ENCODE peak calls at places on chromosomes 13 and 19, in seven cellular contexts. D is GM23248, R is tibial artery, X is GM23338, B is endodermal cell, E is aorta, F is stomach. N is an unnamed sample. For H3K27me3, the result is how much of the 10 kb centered on the place peaks cover.

GRCh38 chr19:44823373-44823698 is 14.4 kb downstream of the BCAM start:
- DNase-seq in F (no peak), B (no peak), D (no peak), X (no peak), E (no peak), R (no peak), N (no peak)

GRCh38 chr13:110628477-110628793 is 13.1 kb downstream of the NAXD start:
- DNase-seq in E (no peak), R (no peak), B (peak), X (no peak), D (no peak), F (no peak), N (no peak)

GRCh38 chr19:49988433-49988832 is 27.5 kb upstream of the SIGLEC11 start:
- DNase-seq in B (no peak), R (no peak), X (no peak), D (peak), E (no peak), F (no peak), N (no peak)

GRCh38 chr19:48102870-48103751 is 7.5 kb downstream of the PLA2G4C start:
- DNase-seq in E (peak), R (no peak), X (peak), F (no peak), B (peak), D (peak), N (peak)

GRCh38 chr19:18719541-18719940 is 36.1 kb downstream of the CRTC1 start:
- DNase-seq in X (no peak), R (no peak), D (no peak), E (no peak), F (no peak), B (no peak), N (peak)

GRCh38 chr19:13693933-13694332 is 70.4 kb upstream of the MRI1 start:
- DNase-seq in D (no peak), F (no peak), B (no peak), E (no peak), X (peak), R (no peak), N (no peak)

GRCh38 chr13:32751340-32751739 is 165.1 kb downstream of the PDS5B start:
- DNase-seq in D (no peak), X (no peak), F (no peak), E (no peak), B (no peak), R (no peak), N (no peak)

GRCh38 chr19:37987356-37988332 is 80.6 kb downstream of the SIPA1L3 start:
- DNase-seq in F (no peak), R (no peak), B (peak), E (no peak), D (no peak), X (peak), N (no peak)

GRCh38 chr13:106177146-106177545 is 358.3 kb downstream of the EFNB2 start:
- DNase-seq in R (no peak), X (no peak), B (no peak), F (no peak), E (no peak), D (no peak), N (no peak)

GRCh38 chr19:7426986-7427385 is 61.8 kb downstream of the PEX11G start:
- DNase-seq in R (no peak), E (no peak), F (no peak), D (no peak), B (no peak), X (no peak), N (no peak)

GRCh38 chr19:34382471-34382870 is 17.5 kb downstream of the GPI start:
- DNase-seq in F (no peak), B (no peak), R (no peak), D (no peak), X (no peak), E (no peak), N (no peak)

GRCh38 chr19:31641591-31641990 is 292.4 kb upstream of the TSHZ3 start:
- DNase-seq in X (no peak), R (no peak), E (no peak), D (no peak), F (no peak), B (no peak), N (peak)

GRCh38 chr19:55902080-55902751 is 29.9 kb downstream of the NLRP13 start:
- DNase-seq in D (no peak), F (no peak), X (no peak), B (no peak), E (no peak), R (no peak), N (no peak)

GRCh38 chr13:49714757-49715156 is 23.5 kb upstream of the EBPL start:
- DNase-seq in D (peak), X (no peak), B (no peak), E (no peak), F (no peak), R (no peak), N (no peak)

GRCh38 chr13:31044658-31045620 is 112.5 kb downstream of the TEX26 start:
- DNase-seq in B (peak), F (no peak), D (no peak), E (no peak), X (no peak), R (no peak), N (peak)

GRCh38 chr13:41995946-41996345 is 35.0 kb upstream of the VWA8 start:
- DNase-seq in R (no peak), F (no peak), B (no peak), D (peak), X (no peak), E (no peak), N (no peak)

GRCh38 chr13:84497613-84498012 is 615.3 kb upstream of the SLITRK1 start:
- DNase-seq in X (no peak), E (no peak), B (no peak), F (no peak), D (no peak), R (no peak), N (peak)

GRCh38 chr13:84500016-84500415 is 617.7 kb upstream of the SLITRK1 start:
- DNase-seq in D (no peak), E (no peak), F (no peak), R (no peak), B (no peak), X (no peak), N (no peak)
- H3K4me3 ChIP-seq in D (no peak), E (no peak), F (no peak), R (no peak), B (no peak), X (no peak), N (no peak)

DNA sequence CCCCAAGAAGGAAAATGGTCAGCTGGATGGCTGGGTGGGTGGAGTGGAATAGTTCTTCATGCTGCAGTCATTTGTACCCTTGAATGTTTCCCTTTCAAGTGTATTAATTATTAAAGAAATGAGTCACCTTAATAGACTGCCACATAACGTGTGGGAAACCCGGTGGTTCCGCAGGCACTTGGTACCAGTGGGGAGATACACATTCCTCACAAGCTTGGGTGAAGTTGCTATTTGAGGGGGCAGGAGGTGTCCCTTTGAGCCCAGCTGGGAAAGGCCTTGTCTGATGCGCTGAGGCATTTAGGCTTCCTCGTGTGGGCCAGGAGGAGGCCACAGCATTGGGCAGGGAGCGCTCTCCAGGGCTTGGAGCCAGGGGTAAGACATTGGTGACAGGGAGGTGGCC is 57.7 kb downstream of the ATP8A2 start:
- DNase-seq in E (no peak), F (no peak), D (no peak), R (no peak), B (no peak), X (no peak), N (no peak)
- H3K27ac ChIP-seq in E (no peak), F (no peak), D (no peak), R (no peak), B (no peak), X (no peak), N (no peak)

GRCh38 chr19:4957981-4958380 is 10.9 kb upstream of the KDM4B start:
- DNase-seq in E (no peak), B (no peak), D (no peak), R (no peak), F (no peak), X (no peak), N (no peak)

GRCh38 chr19:4955274-4955673 is 13.6 kb upstream of the KDM4B start:
- DNase-seq in R (no peak), E (no peak), B (no peak), F (no peak), X (no peak), D (no peak), N (no peak)

GRCh38 chr19:4951671-4952070 is 17.2 kb upstream of the KDM4B start:
- DNase-seq in R (no peak), D (no peak), X (no peak), F (no peak), E (no peak), B (no peak), N (no peak)

GRCh38 chr19:4952945-4953344 is 16.0 kb upstream of the KDM4B start:
- DNase-seq in R (no peak), X (no peak), F (no peak), B (no peak), E (no peak), D (no peak), N (no peak)
- H3K27me3 ChIP-seq in R (under half), X (under half), F (under half), B (under half), E (under half), D (under half), N (under half)

GRCh38 chr19:46125447-46125846 is 959 bp upstream of the IGFL3 start:
- DNase-seq in B (no peak), R (no peak), E (no peak), F (no peak), D (no peak), X (no peak), N (no peak)
- H3K4me3 ChIP-seq in B (no peak), R (no peak), E (no peak), F (no peak), D (no peak), X (no peak), N (no peak)

GRCh38 chr19:3411636-3412035 is 45.3 kb downstream of the NFIC start:
- DNase-seq in E (no peak), R (no peak), D (no peak), X (no peak), B (no peak), F (peak), N (no peak)

GRCh38 chr19:3409346-3410064 is 43.1 kb downstream of the NFIC start:
- DNase-seq in X (no peak), R (no peak), B (no peak), F (peak), D (peak), E (peak), N (no peak)

GRCh38 chr19:3407556-3408516 is 41.5 kb downstream of the NFIC start:
- DNase-seq in B (no peak), R (peak), E (peak), X (no peak), D (peak), F (peak), N (no peak)

GRCh38 chr19:3406571-3407111 is 40.3 kb downstream of the NFIC start:
- DNase-seq in D (no peak), X (no peak), E (no peak), B (no peak), R (no peak), F (no peak), N (no peak)

DNA sequence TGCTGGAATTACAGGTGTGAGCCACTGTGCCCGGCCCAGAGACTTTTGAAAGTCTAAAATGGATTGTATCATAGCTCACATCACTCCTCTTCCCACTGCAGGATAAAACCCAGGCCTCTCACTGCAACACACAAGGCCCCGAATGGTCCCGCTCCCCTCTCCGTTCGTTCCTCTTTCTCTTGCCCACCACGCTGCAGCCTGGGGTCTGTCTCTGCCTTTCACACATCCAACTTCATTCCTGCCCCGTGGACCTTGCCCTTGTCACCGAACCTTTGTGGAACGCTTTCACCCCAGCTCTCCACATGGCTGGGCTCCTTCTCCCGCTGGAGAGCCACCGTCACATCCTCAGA is 42.6 kb downstream of the NFIC start:
- DNase-seq in R (no peak), F (no peak), E (no peak), D (no peak), X (no peak), B (no peak), N (no peak)
- H3K27ac ChIP-seq in R (peak), F (peak), E (no peak), D (peak), X (no peak), B (no peak), N (no peak)

GRCh38 chr13:27833206-27833605 is 40.9 kb downstream of the GSX1 start:
- DNase-seq in D (no peak), R (no peak), F (no peak), X (no peak), E (no peak), B (no peak), N (no peak)
- H3K27me3 ChIP-seq in D (half or more), R (under half), F (under half), X (half or more), E (under half), B (half or more), N (under half)

DNA sequence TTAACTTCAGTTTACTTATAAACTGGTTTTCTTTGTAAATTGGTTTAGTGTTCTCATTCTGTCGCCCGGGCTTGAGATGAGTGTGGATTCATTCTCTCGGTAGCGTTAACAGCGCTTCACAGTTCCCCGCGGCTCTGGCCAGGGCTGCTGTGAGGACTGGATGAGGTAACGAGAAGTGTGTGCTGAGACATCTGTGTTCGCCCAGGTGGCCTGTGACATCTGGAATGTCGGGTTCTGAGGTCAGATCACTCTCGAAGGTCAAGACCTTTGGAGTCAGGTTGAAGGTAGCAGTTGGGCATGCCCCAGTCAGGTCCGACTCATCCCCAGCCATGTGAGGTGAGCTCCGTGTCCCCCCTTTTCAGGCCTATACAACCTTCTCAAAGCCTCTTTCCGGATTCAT is 13.4 kb upstream of the TUBGCP3 start:
- DNase-seq in X (no peak), D (no peak), R (no peak), B (no peak), F (no peak), E (no peak), N (no peak)
- H3K4me3 ChIP-seq in X (no peak), D (no peak), R (no peak), B (no peak), F (no peak), E (no peak), N (no peak)

GRCh38 chr13:26977541-26977940 is 194.1 kb downstream of the USP12 start:
- DNase-seq in X (no peak), R (no peak), D (peak), E (no peak), B (no peak), F (no peak), N (no peak)

GRCh38 chr13:26971990-26972888 is 199.4 kb downstream of the USP12 start:
- DNase-seq in F (peak), R (no peak), D (peak), X (peak), E (peak), B (peak), N (peak)

GRCh38 chr13:26976336-26976735 is 195.3 kb downstream of the USP12 start:
- DNase-seq in B (no peak), R (no peak), D (no peak), X (no peak), F (no peak), E (no peak), N (no peak)

GRCh38 chr13:26973281-26973680 is 198.3 kb downstream of the USP12 start:
- DNase-seq in R (no peak), D (no peak), E (no peak), X (no peak), F (no peak), B (no peak), N (no peak)

GRCh38 chr13:26973946-26974345 is 197.7 kb downstream of the USP12 start:
- DNase-seq in F (no peak), X (no peak), B (no peak), E (no peak), D (no peak), R (no peak), N (peak)
- H3K27ac ChIP-seq in F (no peak), X (no peak), B (no peak), E (no peak), D (no peak), R (no peak), N (no peak)

GRCh38 chr19:41690801-41691065 is 2.7 kb upstream of the CEACAM7 start:
- DNase-seq in R (no peak), D (no peak), E (no peak), F (no peak), B (no peak), X (no peak), N (no peak)
- H3K27me3 ChIP-seq in R (under half), D (under half), E (under half), F (under half), B (under half), X (under half), N (under half)

DNA sequence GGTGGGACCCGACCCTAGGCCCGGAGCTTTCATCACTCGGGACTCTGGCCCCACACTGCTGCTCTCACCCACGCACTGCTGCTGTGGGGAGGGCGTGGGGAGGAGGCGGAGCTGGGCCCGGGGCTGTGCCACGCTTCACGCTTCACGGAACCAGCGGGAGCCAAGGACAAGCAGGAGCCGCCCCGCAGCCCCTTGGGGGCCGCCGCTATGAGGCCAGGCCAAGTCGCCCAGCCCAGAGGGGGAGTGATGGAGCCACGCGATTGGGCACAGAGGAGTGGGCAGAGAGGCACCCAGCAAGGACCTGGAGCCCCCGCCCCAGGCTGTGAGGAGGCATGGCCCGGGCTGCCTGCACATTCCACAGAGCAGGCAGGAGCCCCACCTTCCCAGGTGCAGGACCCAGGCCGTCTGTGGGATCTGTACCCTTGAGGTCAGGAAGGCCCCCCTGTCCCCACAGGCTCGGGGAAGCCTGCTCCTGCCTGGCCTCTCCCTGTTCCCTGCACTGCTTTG is 10.2 kb upstream of the SUPT20H start:
- DNase-seq in D (no peak), B (no peak), X (no peak), F (no peak), R (no peak), E (no peak), N (no peak)
- H3K4me3 ChIP-seq in D (no peak), B (no peak), X (no peak), F (no peak), R (no peak), E (no peak), N (no peak)

N was measured in SJCRH30.